ENCODE peak calls at places on chromosome 13, in ten cellular contexts. One of them, this sample, is unnamed.

GRCh38 chr13:110131424-110131823 is 175.5 kb downstream of the COL4A1 start:
- DNase-seq in GM13977: no peak
- DNase-seq in aorta: no peak
- DNase-seq in NCI-H1694: no peak
- DNase-seq in nucleus accumbens: no peak
- DNase-seq in stimulated activated CD8-positive, alpha-beta memory T cell treated with anti-CD3 and anti-CD28 coated beads, Interleukin-12 subunit alpha, Interleukin-12 subunit beta, amount 100 ng/mL, for 4 hours: no peak
- DNase-seq in lower lobe of right lung: no peak
- DNase-seq in globus pallidus: no peak
- DNase-seq in amniotic epithelial cell: no peak
- DNase-seq in RPMI8226: no peak
- DNase-seq in this sample: no peak

GRCh38 chr13:24693862-24694471 is 13.8 kb downstream of the ATP12A start:
- DNase-seq in GM13977: peak
- DNase-seq in aorta: no peak
- DNase-seq in NCI-H1694: peak
- DNase-seq in nucleus accumbens: no peak
- DNase-seq in stimulated activated CD8-positive, alpha-beta memory T cell treated with anti-CD3 and anti-CD28 coated beads, Interleukin-12 subunit alpha, Interleukin-12 subunit beta, amount 100 ng/mL, for 4 hours: no peak
- DNase-seq in lower lobe of right lung: no peak
- DNase-seq in globus pallidus: peak
- DNase-seq in amniotic epithelial cell: peak
- DNase-seq in RPMI8226: peak
- DNase-seq in this sample: peak

GRCh38 chr13:30409911-30410704 is 12.2 kb upstream of the UBE2L5 start:
- DNase-seq in GM13977: no peak
- DNase-seq in aorta: no peak
- DNase-seq in NCI-H1694: no peak
- DNase-seq in nucleus accumbens: no peak
- DNase-seq in stimulated activated CD8-positive, alpha-beta memory T cell treated with anti-CD3 and anti-CD28 coated beads, Interleukin-12 subunit alpha, Interleukin-12 subunit beta, amount 100 ng/mL, for 4 hours: no peak
- DNase-seq in lower lobe of right lung: no peak
- DNase-seq in globus pallidus: no peak
- DNase-seq in amniotic epithelial cell: peak
- DNase-seq in RPMI8226: no peak
- DNase-seq in this sample: no peak

GRCh38 chr13:94417294-94417693 is 62.2 kb downstream of the DCT start:
- DNase-seq in GM13977: no peak
- DNase-seq in aorta: no peak
- DNase-seq in NCI-H1694: no peak
- DNase-seq in nucleus accumbens: no peak
- DNase-seq in stimulated activated CD8-positive, alpha-beta memory T cell treated with anti-CD3 and anti-CD28 coated beads, Interleukin-12 subunit alpha, Interleukin-12 subunit beta, amount 100 ng/mL, for 4 hours: no peak
- DNase-seq in lower lobe of right lung: no peak
- DNase-seq in globus pallidus: no peak
- DNase-seq in amniotic epithelial cell: no peak
- DNase-seq in RPMI8226: no peak
- DNase-seq in this sample: no peak

GRCh38 chr13:36552334-36552733 is 120.0 kb downstream of the CCNA1 start:
- DNase-seq in GM13977: no peak
- DNase-seq in aorta: no peak
- DNase-seq in NCI-H1694: no peak
- DNase-seq in nucleus accumbens: no peak
- DNase-seq in stimulated activated CD8-positive, alpha-beta memory T cell treated with anti-CD3 and anti-CD28 coated beads, Interleukin-12 subunit alpha, Interleukin-12 subunit beta, amount 100 ng/mL, for 4 hours: no peak
- DNase-seq in lower lobe of right lung: no peak
- DNase-seq in globus pallidus: no peak
- DNase-seq in amniotic epithelial cell: no peak
- DNase-seq in RPMI8226: no peak
- DNase-seq in this sample: no peak

GRCh38 chr13:106919093-106919492 is 351.2 kb upstream of the ARGLU1 start:
- DNase-seq in GM13977: peak
- DNase-seq in aorta: no peak
- DNase-seq in NCI-H1694: no peak
- DNase-seq in nucleus accumbens: no peak
- DNase-seq in stimulated activated CD8-positive, alpha-beta memory T cell treated with anti-CD3 and anti-CD28 coated beads, Interleukin-12 subunit alpha, Interleukin-12 subunit beta, amount 100 ng/mL, for 4 hours: no peak
- DNase-seq in lower lobe of right lung: no peak
- DNase-seq in globus pallidus: no peak
- DNase-seq in amniotic epithelial cell: no peak
- DNase-seq in RPMI8226: no peak
- DNase-seq in this sample: peak

GRCh38 chr13:45879666-45880065 is 28.1 kb upstream of the SIAH3 start:
- DNase-seq in GM13977: no peak
- DNase-seq in aorta: no peak
- DNase-seq in NCI-H1694: no peak
- DNase-seq in nucleus accumbens: no peak
- DNase-seq in stimulated activated CD8-positive, alpha-beta memory T cell treated with anti-CD3 and anti-CD28 coated beads, Interleukin-12 subunit alpha, Interleukin-12 subunit beta, amount 100 ng/mL, for 4 hours: no peak
- DNase-seq in lower lobe of right lung: no peak
- DNase-seq in globus pallidus: no peak
- DNase-seq in amniotic epithelial cell: no peak
- DNase-seq in RPMI8226: peak
- DNase-seq in this sample: no peak

GRCh38 chr13:79085021-79085420 is 321.0 kb downstream of the RBM26 start:
- DNase-seq in GM13977: no peak
- DNase-seq in aorta: no peak
- DNase-seq in NCI-H1694: no peak
- DNase-seq in nucleus accumbens: no peak
- DNase-seq in stimulated activated CD8-positive, alpha-beta memory T cell treated with anti-CD3 and anti-CD28 coated beads, Interleukin-12 subunit alpha, Interleukin-12 subunit beta, amount 100 ng/mL, for 4 hours: no peak
- DNase-seq in lower lobe of right lung: no peak
- DNase-seq in globus pallidus: no peak
- DNase-seq in amniotic epithelial cell: no peak
- DNase-seq in RPMI8226: no peak
- DNase-seq in this sample: no peak

GRCh38 chr13:75934889-75935288 is 298.8 kb downstream of the LMO7 start:
- DNase-seq in GM13977: no peak
- DNase-seq in aorta: no peak
- DNase-seq in NCI-H1694: no peak
- DNase-seq in nucleus accumbens: no peak
- DNase-seq in stimulated activated CD8-positive, alpha-beta memory T cell treated with anti-CD3 and anti-CD28 coated beads, Interleukin-12 subunit alpha, Interleukin-12 subunit beta, amount 100 ng/mL, for 4 hours: no peak
- DNase-seq in lower lobe of right lung: no peak
- DNase-seq in globus pallidus: no peak
- DNase-seq in amniotic epithelial cell: peak
- DNase-seq in RPMI8226: no peak
- DNase-seq in this sample: no peak

GRCh38 chr13:93235258-93236015 is 8.8 kb downstream of the GPC6 start:
- DNase-seq in GM13977: no peak
- DNase-seq in aorta: no peak
- DNase-seq in NCI-H1694: no peak
- DNase-seq in nucleus accumbens: no peak
- DNase-seq in stimulated activated CD8-positive, alpha-beta memory T cell treated with anti-CD3 and anti-CD28 coated beads, Interleukin-12 subunit alpha, Interleukin-12 subunit beta, amount 100 ng/mL, for 4 hours: no peak
- DNase-seq in lower lobe of right lung: no peak
- DNase-seq in globus pallidus: no peak
- DNase-seq in amniotic epithelial cell: peak
- DNase-seq in RPMI8226: no peak
- DNase-seq in this sample: no peak

GRCh38 chr13:107462501-107462900 is 752.8 kb downstream of the LIG4 start:
- DNase-seq in GM13977: no peak
- DNase-seq in aorta: no peak
- DNase-seq in NCI-H1694: no peak
- DNase-seq in nucleus accumbens: no peak
- DNase-seq in stimulated activated CD8-positive, alpha-beta memory T cell treated with anti-CD3 and anti-CD28 coated beads, Interleukin-12 subunit alpha, Interleukin-12 subunit beta, amount 100 ng/mL, for 4 hours: no peak
- DNase-seq in lower lobe of right lung: no peak
- DNase-seq in globus pallidus: no peak
- DNase-seq in amniotic epithelial cell: no peak
- DNase-seq in RPMI8226: no peak
- DNase-seq in this sample: no peak

GRCh38 chr13:111627596-111627995 is 307.2 kb downstream of the TEX29 start:
- DNase-seq in GM13977: no peak
- DNase-seq in aorta: no peak
- DNase-seq in NCI-H1694: no peak
- DNase-seq in nucleus accumbens: no peak
- DNase-seq in stimulated activated CD8-positive, alpha-beta memory T cell treated with anti-CD3 and anti-CD28 coated beads, Interleukin-12 subunit alpha, Interleukin-12 subunit beta, amount 100 ng/mL, for 4 hours: no peak
- DNase-seq in lower lobe of right lung: no peak
- DNase-seq in globus pallidus: no peak
- DNase-seq in amniotic epithelial cell: no peak
- DNase-seq in RPMI8226: no peak
- DNase-seq in this sample: no peak

GRCh38 chr13:93559718-93560117 is 333.1 kb downstream of the GPC6 start:
- DNase-seq in GM13977: no peak
- DNase-seq in aorta: no peak
- DNase-seq in NCI-H1694: no peak
- DNase-seq in nucleus accumbens: no peak
- DNase-seq in stimulated activated CD8-positive, alpha-beta memory T cell treated with anti-CD3 and anti-CD28 coated beads, Interleukin-12 subunit alpha, Interleukin-12 subunit beta, amount 100 ng/mL, for 4 hours: no peak
- DNase-seq in lower lobe of right lung: no peak
- DNase-seq in globus pallidus: no peak
- DNase-seq in amniotic epithelial cell: peak
- DNase-seq in RPMI8226: no peak
- DNase-seq in this sample: no peak

GRCh38 chr13:93723316-93723715 is 496.7 kb downstream of the GPC6 start:
- DNase-seq in GM13977: no peak
- DNase-seq in aorta: no peak
- DNase-seq in NCI-H1694: no peak
- DNase-seq in nucleus accumbens: no peak
- DNase-seq in stimulated activated CD8-positive, alpha-beta memory T cell treated with anti-CD3 and anti-CD28 coated beads, Interleukin-12 subunit alpha, Interleukin-12 subunit beta, amount 100 ng/mL, for 4 hours: no peak
- DNase-seq in lower lobe of right lung: no peak
- DNase-seq in globus pallidus: no peak
- DNase-seq in amniotic epithelial cell: peak
- DNase-seq in RPMI8226: no peak
- DNase-seq in this sample: no peak

GRCh38 chr13:49356224-49356623 is 87.6 kb downstream of the CAB39L start:
- DNase-seq in GM13977: no peak
- DNase-seq in aorta: no peak
- DNase-seq in NCI-H1694: no peak
- DNase-seq in nucleus accumbens: no peak
- DNase-seq in stimulated activated CD8-positive, alpha-beta memory T cell treated with anti-CD3 and anti-CD28 coated beads, Interleukin-12 subunit alpha, Interleukin-12 subunit beta, amount 100 ng/mL, for 4 hours: no peak
- DNase-seq in lower lobe of right lung: no peak
- DNase-seq in globus pallidus: peak
- DNase-seq in amniotic epithelial cell: peak
- DNase-seq in RPMI8226: no peak
- DNase-seq in this sample: no peak

GRCh38 chr13:100611678-100612492 is 23.3 kb upstream of the GGACT start:
- DNase-seq in GM13977: no peak
- DNase-seq in aorta: no peak
- DNase-seq in NCI-H1694: no peak
- DNase-seq in nucleus accumbens: no peak
- DNase-seq in stimulated activated CD8-positive, alpha-beta memory T cell treated with anti-CD3 and anti-CD28 coated beads, Interleukin-12 subunit alpha, Interleukin-12 subunit beta, amount 100 ng/mL, for 4 hours: peak
- DNase-seq in lower lobe of right lung: no peak
- DNase-seq in globus pallidus: peak
- DNase-seq in amniotic epithelial cell: peak
- DNase-seq in RPMI8226: no peak
- DNase-seq in this sample: no peak

GRCh38 chr13:29969286-29969685 is 118.9 kb upstream of the UBL3 start:
- DNase-seq in GM13977: no peak
- DNase-seq in aorta: no peak
- DNase-seq in NCI-H1694: no peak
- DNase-seq in nucleus accumbens: no peak
- DNase-seq in stimulated activated CD8-positive, alpha-beta memory T cell treated with anti-CD3 and anti-CD28 coated beads, Interleukin-12 subunit alpha, Interleukin-12 subunit beta, amount 100 ng/mL, for 4 hours: no peak
- DNase-seq in lower lobe of right lung: no peak
- DNase-seq in globus pallidus: no peak
- DNase-seq in amniotic epithelial cell: peak
- DNase-seq in RPMI8226: no peak
- DNase-seq in this sample: no peak

GRCh38 chr13:106151056-106151699 is 384.3 kb downstream of the EFNB2 start:
- DNase-seq in GM13977: no peak
- DNase-seq in aorta: no peak
- DNase-seq in NCI-H1694: no peak
- DNase-seq in nucleus accumbens: no peak
- DNase-seq in stimulated activated CD8-positive, alpha-beta memory T cell treated with anti-CD3 and anti-CD28 coated beads, Interleukin-12 subunit alpha, Interleukin-12 subunit beta, amount 100 ng/mL, for 4 hours: no peak
- DNase-seq in lower lobe of right lung: no peak
- DNase-seq in globus pallidus: no peak
- DNase-seq in amniotic epithelial cell: peak
- DNase-seq in RPMI8226: no peak
- DNase-seq in this sample: no peak

GRCh38 chr13:44045179-44045562 is 165.5 kb downstream of the LACC1 start:
- DNase-seq in GM13977: no peak
- DNase-seq in aorta: no peak
- DNase-seq in NCI-H1694: no peak
- DNase-seq in nucleus accumbens: peak
- DNase-seq in stimulated activated CD8-positive, alpha-beta memory T cell treated with anti-CD3 and anti-CD28 coated beads, Interleukin-12 subunit alpha, Interleukin-12 subunit beta, amount 100 ng/mL, for 4 hours: no peak
- DNase-seq in lower lobe of right lung: no peak
- DNase-seq in globus pallidus: peak
- DNase-seq in amniotic epithelial cell: no peak
- DNase-seq in RPMI8226: no peak
- DNase-seq in this sample: no peak

GRCh38 chr13:47794963-47795362 is 206.1 kb downstream of the SUCLA2 start:
- DNase-seq in GM13977: no peak
- DNase-seq in aorta: no peak
- DNase-seq in NCI-H1694: no peak
- DNase-seq in nucleus accumbens: no peak
- DNase-seq in stimulated activated CD8-positive, alpha-beta memory T cell treated with anti-CD3 and anti-CD28 coated beads, Interleukin-12 subunit alpha, Interleukin-12 subunit beta, amount 100 ng/mL, for 4 hours: no peak
- DNase-seq in lower lobe of right lung: no peak
- DNase-seq in globus pallidus: no peak
- DNase-seq in amniotic epithelial cell: no peak
- DNase-seq in RPMI8226: no peak
- DNase-seq in this sample: no peak

GRCh38 chr13:112885782-112886268 is 83.2 kb upstream of the MCF2L start:
- DNase-seq in GM13977: no peak
- DNase-seq in aorta: peak
- DNase-seq in NCI-H1694: no peak
- DNase-seq in nucleus accumbens: no peak
- DNase-seq in stimulated activated CD8-positive, alpha-beta memory T cell treated with anti-CD3 and anti-CD28 coated beads, Interleukin-12 subunit alpha, Interleukin-12 subunit beta, amount 100 ng/mL, for 4 hours: no peak
- DNase-seq in lower lobe of right lung: peak
- DNase-seq in globus pallidus: no peak
- DNase-seq in amniotic epithelial cell: peak
- DNase-seq in RPMI8226: no peak
- DNase-seq in this sample: peak

GRCh38 chr13:65595881-65596280 is 1634.3 kb downstream of the PCDH9 start:
- DNase-seq in GM13977: no peak
- DNase-seq in aorta: no peak
- DNase-seq in NCI-H1694: no peak
- DNase-seq in nucleus accumbens: no peak
- DNase-seq in stimulated activated CD8-positive, alpha-beta memory T cell treated with anti-CD3 and anti-CD28 coated beads, Interleukin-12 subunit alpha, Interleukin-12 subunit beta, amount 100 ng/mL, for 4 hours: no peak
- DNase-seq in lower lobe of right lung: no peak
- DNase-seq in globus pallidus: no peak
- DNase-seq in amniotic epithelial cell: peak
- DNase-seq in RPMI8226: no peak
- DNase-seq in this sample: no peak